ENCODE peak calls at places on chromosomes 13 and 19, in seven cellular contexts. T is heart left ventricle, E is tibial artery, G is neuronal stem cell, O is psoas muscle, W is tibial nerve, U is esophagus muscularis mucosa. K is an unnamed sample.
A peak's percentile ranks its signal among the peaks of the same experiment; 100 is the strongest.

GRCh38 chr19:29014857-29015436 is 198.0 kb downstream of the UQCRFS1 start:
- DNase-seq in O (no peak), U (no peak), G (no peak), E (no peak), T (no peak), W (no peak), K (no peak)

GRCh38 chr19:14023404-14024235 is 4.3 kb upstream of the RLN3 start:
- DNase-seq in T (no peak), U (no peak), G (no peak), E (no peak), W (no peak), O (peak; percentile 53), K (no peak)

GRCh38 chr13:20182231-20182846 is 10.4 kb downstream of the GJB2 start:
- DNase-seq in E (no peak), G (peak; percentile 74), O (no peak), T (no peak), W (no peak), U (no peak), K (peak; percentile 28)

GRCh38 chr13:41700790-41701310 is 243.5 kb downstream of the RGCC start:
- DNase-seq in E (no peak), W (no peak), T (no peak), G (no peak), U (no peak), O (no peak), K (peak; percentile 45)

GRCh38 chr19:20558011-20558410 is 7.6 kb downstream of the ZNF737 start:
- DNase-seq in G (no peak), T (no peak), E (no peak), O (no peak), W (no peak), U (no peak), K (no peak)

GRCh38 chr19:14339741-14340140 is 41.5 kb upstream of the ADGRE5 start:
- DNase-seq in E (no peak), W (no peak), G (no peak), T (no peak), U (no peak), O (no peak), K (no peak)

GRCh38 chr19:45865269-45865948 is 1.3 kb downstream of the FOXA3 start:
- DNase-seq in W (no peak), U (no peak), E (no peak), T (peak; percentile 7), G (no peak), O (no peak), K (no peak)

GRCh38 chr13:44063881-44064280 is 184.2 kb downstream of the LACC1 start:
- DNase-seq in E (no peak), T (no peak), O (no peak), U (no peak), G (no peak), W (no peak), K (no peak)

GRCh38 chr19:37977992-37978391 is 71.0 kb downstream of the SIPA1L3 start:
- DNase-seq in E (no peak), O (no peak), G (no peak), W (no peak), U (no peak), T (no peak), K (peak; percentile 80)

GRCh38 chr19:3397266-3398022 is 31.1 kb downstream of the NFIC start:
- DNase-seq in T (no peak), E (no peak), O (peak; percentile 76), G (no peak), U (no peak), W (peak; percentile 57), K (no peak)

GRCh38 chr19:31880283-31880682 is 465.1 kb upstream of the ZNF507 start:
- DNase-seq in O (no peak), T (no peak), U (no peak), G (no peak), W (no peak), E (no peak), K (no peak)

GRCh38 chr13:19053561-19053960 is 128.1 kb downstream of the TUBA3C start:
- DNase-seq in U (peak; percentile 83), T (no peak), O (no peak), G (no peak), W (no peak), E (no peak), K (no peak)

GRCh38 chr19:33052352-33052972 is 12.2 kb downstream of the RHPN2 start:
- DNase-seq in O (no peak), G (no peak), W (no peak), T (no peak), E (no peak), U (no peak), K (no peak)

GRCh38 chr13:54614729-54615128 is 1586.1 kb downstream of the OLFM4 start:
- DNase-seq in T (no peak), E (no peak), G (no peak), W (no peak), O (no peak), U (no peak), K (no peak)

GRCh38 chr19:7497292-7497691 is 8.5 kb upstream of the PEX11G start:
- DNase-seq in O (no peak), E (no peak), U (no peak), G (no peak), T (peak; percentile 38), W (no peak), K (no peak)

GRCh38 chr19:41872775-41873647 is 4.1 kb upstream of the CD79A start:
- DNase-seq in T (peak; percentile 84), U (no peak), G (no peak), E (no peak), O (peak; percentile 69), W (no peak), K (peak; percentile 41)

GRCh38 chr13:32829676-32830091 is 186.5 kb upstream of the KL start:
- DNase-seq in E (no peak), G (no peak), U (peak; percentile 86), T (no peak), O (no peak), W (no peak), K (no peak)

GRCh38 chr19:23328211-23328610 is 67.1 kb downstream of the ZNF91 start:
- DNase-seq in O (no peak), U (peak; percentile 7), T (no peak), G (no peak), E (no peak), W (no peak), K (no peak)

GRCh38 chr19:49895566-49896297 is 955 bp downstream of the IL4I1 start:
- DNase-seq in O (no peak), W (no peak), E (no peak), G (no peak), T (peak; percentile 47), U (no peak), K (no peak)
- H3K4me3 ChIP-seq in O (no peak overlapping the region), W (no peak overlapping the region), E (no peak overlapping the region), G (no peak overlapping the region), T (no peak overlapping the region), U (no peak overlapping the region), K (no peak overlapping the region)

GRCh38 chr19:36771275-36772231 is 1.1 kb downstream of the ZNF850 start:
- DNase-seq in O (peak; percentile 57), W (no peak), E (peak; percentile 60), T (peak; percentile 70), U (peak; percentile 91), G (peak; percentile 43), K (peak; percentile 17)
- H3K27ac ChIP-seq in O (peak overlapping the region; percentile 94), W (peak overlapping the region; percentile 74), E (peak overlapping the region; percentile 73), T (peak overlapping the region; percentile 84), U (peak overlapping the region; percentile 83), G (peak overlapping the region; percentile 71), K (no peak overlapping the region)

GRCh38 chr19:51903192-51903591 is 1.6 kb downstream of the ZNF649 start:
- DNase-seq in W (no peak), T (no peak), G (no peak), E (no peak), O (no peak), U (no peak), K (no peak)
- H3K4me3 ChIP-seq in W (peak overlapping the region; percentile 86), T (peak overlapping the region; percentile 73), G (peak overlapping the region; percentile 31), E (peak overlapping the region; percentile 69), O (peak overlapping the region; percentile 73), U (peak overlapping the region; percentile 68), K (no peak overlapping the region)

GRCh38 chr19:30651066-30651465 is 278.9 kb downstream of the ZNF536 start:
- DNase-seq in T (no peak), U (no peak), G (no peak), O (no peak), E (no peak), W (no peak), K (no peak)
- H3K27ac ChIP-seq in T (no peak overlapping the region), U (no peak overlapping the region), G (no peak overlapping the region), O (no peak overlapping the region), E (no peak overlapping the region), W (peak overlapping the region; percentile 67), K (no peak overlapping the region)

GRCh38 chr13:96632536-96633320 is 361.5 kb downstream of the OXGR1 start:
- DNase-seq in E (no peak), O (no peak), G (no peak), T (no peak), U (no peak), W (no peak), K (peak; percentile 14)

DNA sequence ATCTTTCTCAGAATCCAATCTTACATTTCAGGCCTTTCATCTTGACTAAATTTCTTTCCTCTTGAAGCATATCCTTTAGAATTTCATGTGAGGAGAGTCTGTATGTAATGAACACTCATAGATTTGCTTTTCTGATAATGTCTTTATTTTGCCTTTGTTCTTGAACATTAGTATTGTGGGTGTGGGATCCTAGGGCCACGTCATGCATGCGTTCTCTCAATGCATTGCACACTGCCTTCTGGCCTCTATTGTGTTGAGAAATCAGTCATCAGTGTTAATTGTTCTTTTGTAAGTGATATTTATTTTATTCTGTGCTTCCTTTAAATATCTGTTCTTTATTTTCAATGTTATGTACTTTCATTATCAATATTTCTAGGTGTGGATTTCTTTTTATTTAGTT is 364.9 kb downstream of the OXGR1 start:
- DNase-seq in U (no peak), E (no peak), G (no peak), W (no peak), O (no peak), T (no peak), K (peak; percentile 10)
- H3K4me3 ChIP-seq in U (no peak overlapping the region), E (no peak overlapping the region), G (no peak overlapping the region), W (no peak overlapping the region), O (no peak overlapping the region), T (no peak overlapping the region), K (no peak overlapping the region)

DNA sequence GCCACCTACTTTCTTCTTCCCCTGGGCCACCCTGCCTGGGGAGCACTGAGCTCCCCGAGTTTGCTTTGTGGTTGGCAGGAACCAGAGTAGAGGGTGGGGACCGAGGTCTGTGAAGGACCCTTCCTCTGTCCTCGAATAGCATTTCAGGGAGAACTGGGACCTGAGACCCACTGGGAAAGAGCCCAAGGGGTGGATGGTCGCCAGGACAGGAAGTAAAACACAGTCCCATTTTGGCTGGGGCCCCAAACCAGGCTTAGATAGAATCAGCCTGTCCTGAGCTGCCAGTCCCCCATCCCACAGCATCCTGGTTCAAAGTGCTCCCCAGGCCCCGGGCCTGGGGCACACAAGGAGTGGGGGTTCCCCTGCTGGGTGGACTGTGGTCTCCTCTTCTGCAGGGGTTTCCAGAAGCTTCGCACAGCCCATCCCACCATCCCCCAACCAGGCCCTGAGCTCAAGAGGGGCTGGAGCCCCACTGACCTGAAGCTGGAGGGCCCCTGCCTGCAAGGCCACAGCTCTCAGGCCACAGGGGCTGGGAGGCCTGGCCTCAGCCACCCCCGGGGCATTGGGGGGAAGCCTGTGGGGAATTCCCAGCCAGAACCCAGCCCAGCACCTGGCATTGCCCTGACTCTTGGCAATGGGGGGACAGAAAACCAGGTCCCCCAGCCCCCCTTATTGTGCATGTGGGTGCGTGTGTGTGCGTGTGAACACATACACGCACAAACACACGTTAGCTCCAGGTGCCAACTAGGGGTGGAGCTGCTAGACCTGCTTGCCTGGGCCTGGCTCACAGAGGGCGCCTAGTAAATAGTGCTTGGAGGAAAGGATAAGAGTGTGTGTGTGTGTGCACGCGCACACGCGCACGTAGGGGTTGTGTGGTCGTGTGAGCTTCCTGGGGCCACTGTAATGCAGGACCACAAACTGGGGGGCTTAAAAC is 994 bp upstream of the MKNK2 start:
- DNase-seq in E (no peak), O (peak; percentile 75), T (peak; percentile 81), U (no peak), W (no peak), G (no peak), K (no peak)
- H3K27ac ChIP-seq in E (peak overlapping the region; percentile 97), O (peak overlapping the region; percentile 98), T (peak overlapping the region; percentile 96), U (peak overlapping the region; percentile 100), W (peak overlapping the region; percentile 100), G (no peak overlapping the region), K (peak overlapping the region; percentile 45)